ENCODE peak calls at places on chromosomes 5 and 9, in five cellular contexts. One of them, this sample, is unnamed.
A peak's percentile ranks its signal among the peaks of the same experiment; 100 is the strongest.

GRCh38 chr5:121693864-121694263 is 157.8 kb upstream of the FTMT start:
- DNase-seq in fibroblast of lung: peak; percentile 9
- DNase-seq in sigmoid colon: no peak
- DNase-seq in dorsolateral prefrontal cortex: no peak
- DNase-seq in IMR-90: no peak
- DNase-seq in this sample: no peak

GRCh38 chr9:136570916-136571315 is 25.1 kb upstream of the NOTCH1 start:
- DNase-seq in fibroblast of lung: no peak
- DNase-seq in dorsolateral prefrontal cortex: no peak
- DNase-seq in IMR-90: no peak
- DNase-seq in sigmoid colon: no peak
- DNase-seq in this sample: no peak

GRCh38 chr5:156201793-156202388 is 125.1 kb upstream of the SGCD start:
- DNase-seq in fibroblast of lung: peak; percentile 77
- DNase-seq in IMR-90: peak; percentile 83
- DNase-seq in sigmoid colon: no peak
- DNase-seq in dorsolateral prefrontal cortex: no peak
- DNase-seq in this sample: no peak

GRCh38 chr9:99253772-99254431 is 31.8 kb downstream of the SEC61B start:
- DNase-seq in IMR-90: no peak
- DNase-seq in sigmoid colon: no peak
- DNase-seq in fibroblast of lung: peak; percentile 18
- DNase-seq in dorsolateral prefrontal cortex: peak; percentile 56
- DNase-seq in this sample: peak; percentile 88

GRCh38 chr9:31541626-31542025 is 842.8 kb upstream of the ACO1 start:
- DNase-seq in sigmoid colon: no peak
- DNase-seq in IMR-90: no peak
- DNase-seq in fibroblast of lung: peak; percentile 3
- DNase-seq in dorsolateral prefrontal cortex: no peak
- DNase-seq in this sample: no peak

GRCh38 chr5:19853616-19854240 is 134.3 kb downstream of the CDH18 start:
- DNase-seq in dorsolateral prefrontal cortex: no peak
- DNase-seq in sigmoid colon: no peak
- DNase-seq in IMR-90: peak; percentile 74
- DNase-seq in fibroblast of lung: peak; percentile 94
- DNase-seq in this sample: no peak

GRCh38 chr5:157513182-157513581 is 53.2 kb downstream of the NIPAL4 start:
- DNase-seq in sigmoid colon: no peak
- DNase-seq in dorsolateral prefrontal cortex: no peak
- DNase-seq in IMR-90: no peak
- DNase-seq in fibroblast of lung: no peak
- DNase-seq in this sample: no peak

GRCh38 chr9:134618823-134619454 is 22.7 kb upstream of the COL5A1 start:
- DNase-seq in dorsolateral prefrontal cortex: peak; percentile 28
- DNase-seq in IMR-90: no peak
- DNase-seq in sigmoid colon: no peak
- DNase-seq in fibroblast of lung: no peak
- DNase-seq in this sample: no peak

GRCh38 chr5:149776376-149777305 is 46.5 kb downstream of the PPARGC1B start:
- DNase-seq in dorsolateral prefrontal cortex: no peak
- DNase-seq in fibroblast of lung: no peak
- DNase-seq in IMR-90: no peak
- DNase-seq in sigmoid colon: no peak
- DNase-seq in this sample: no peak

GRCh38 chr5:32160228-32160627 is 13.9 kb downstream of the GOLPH3 start:
- DNase-seq in sigmoid colon: no peak
- DNase-seq in dorsolateral prefrontal cortex: no peak
- DNase-seq in IMR-90: peak; percentile 10
- DNase-seq in fibroblast of lung: no peak
- DNase-seq in this sample: no peak

GRCh38 chr9:127980056-127980705 is 608 bp downstream of the EEIG1 start:
- DNase-seq in fibroblast of lung: no peak
- DNase-seq in sigmoid colon: peak; percentile 75
- DNase-seq in dorsolateral prefrontal cortex: peak; percentile 61
- DNase-seq in IMR-90: no peak
- DNase-seq in this sample: no peak

GRCh38 chr5:89060768-89061167 is 177.8 kb upstream of the MEF2C start:
- DNase-seq in sigmoid colon: no peak
- DNase-seq in dorsolateral prefrontal cortex: no peak
- DNase-seq in fibroblast of lung: no peak
- DNase-seq in IMR-90: no peak
- DNase-seq in this sample: no peak

DNA sequence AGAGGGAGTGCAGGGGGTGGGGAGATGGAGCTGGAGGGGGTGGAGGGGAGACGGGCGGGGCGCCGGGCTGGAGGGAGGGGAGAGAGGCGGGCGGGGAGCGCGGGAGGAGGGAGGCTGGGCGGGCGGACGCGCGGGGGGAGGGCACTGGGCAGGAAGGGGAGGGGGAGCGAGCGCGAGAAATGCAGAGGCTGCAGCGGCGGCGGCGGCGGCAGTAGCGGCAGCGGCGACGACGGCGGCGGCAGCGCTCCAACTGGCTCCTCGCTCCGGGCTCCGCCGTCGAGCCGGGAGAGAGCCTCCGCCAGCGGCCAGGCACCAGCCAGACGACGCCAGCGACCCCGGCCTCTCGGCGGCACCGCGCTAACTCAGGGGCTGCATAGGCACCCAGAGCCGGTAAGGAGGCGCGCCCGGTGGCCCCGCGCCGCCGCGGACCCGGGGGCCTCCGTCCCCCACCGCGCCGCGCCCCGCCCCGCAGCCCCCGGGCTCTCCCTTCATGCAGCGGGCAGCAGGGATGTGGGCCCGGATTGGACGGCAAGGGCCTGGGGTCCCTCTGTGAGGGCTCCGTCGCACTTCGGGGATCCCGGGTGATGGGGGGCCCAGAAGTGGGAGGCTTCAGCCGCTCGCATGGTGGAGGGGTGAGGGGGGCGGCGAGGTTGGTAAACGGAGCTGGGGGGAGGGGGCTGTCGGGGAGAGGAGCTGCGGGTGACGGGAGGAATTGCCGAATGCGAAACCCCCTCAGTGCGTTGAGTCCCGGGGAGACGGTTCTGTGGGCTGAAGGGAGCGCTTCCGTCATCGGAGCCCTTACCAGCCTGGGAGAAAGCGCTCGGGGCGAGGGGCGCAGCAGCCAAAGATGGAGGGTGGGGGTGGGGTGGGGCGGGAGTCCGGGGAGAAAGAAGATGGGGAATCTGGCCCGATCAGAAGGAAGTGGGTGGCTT is at the start of gene BASP1:
- DNase-seq in IMR-90: peak; percentile 75
- DNase-seq in fibroblast of lung: peak; percentile 85
- DNase-seq in dorsolateral prefrontal cortex: peak; percentile 79
- DNase-seq in sigmoid colon: peak; percentile 80
- DNase-seq in this sample: no peak
- TF ChIP-seq CTCF in IMR-90: no peak
- TF ChIP-seq CTCF in fibroblast of lung: no peak
- TF ChIP-seq CTCF in dorsolateral prefrontal cortex: no peak
- TF ChIP-seq CTCF in sigmoid colon: no peak
- TF ChIP-seq CTCF in this sample: no peak

DNA sequence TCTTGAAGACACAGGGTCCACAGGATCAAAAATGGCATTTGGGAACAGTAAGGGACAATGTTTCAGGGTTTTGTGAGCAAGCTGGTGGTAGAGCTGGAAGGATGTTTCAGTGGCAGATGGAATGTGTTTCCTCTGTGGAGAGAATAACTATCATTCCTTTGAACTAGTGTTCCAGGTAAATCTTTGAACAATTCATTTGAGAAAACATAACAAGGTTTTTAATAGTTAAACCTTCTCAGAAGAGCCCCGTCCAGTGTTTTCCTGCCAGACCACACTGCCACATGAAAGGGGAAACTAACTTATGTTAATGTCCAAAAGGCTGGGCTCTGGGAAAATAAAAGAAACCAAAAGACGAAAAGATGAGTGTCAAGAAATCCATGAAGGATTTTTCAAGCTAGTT is 207.0 kb upstream of the ZNF462 start:
- DNase-seq in IMR-90: no peak
- DNase-seq in fibroblast of lung: no peak
- DNase-seq in dorsolateral prefrontal cortex: no peak
- DNase-seq in sigmoid colon: no peak
- DNase-seq in this sample: no peak
- H3K4me3 ChIP-seq in IMR-90: no peak overlapping the region
- H3K4me3 ChIP-seq in fibroblast of lung: no peak overlapping the region
- H3K4me3 ChIP-seq in dorsolateral prefrontal cortex: no peak overlapping the region
- H3K4me3 ChIP-seq in sigmoid colon: no peak overlapping the region
- H3K4me3 ChIP-seq in this sample: no peak overlapping the region

DNA sequence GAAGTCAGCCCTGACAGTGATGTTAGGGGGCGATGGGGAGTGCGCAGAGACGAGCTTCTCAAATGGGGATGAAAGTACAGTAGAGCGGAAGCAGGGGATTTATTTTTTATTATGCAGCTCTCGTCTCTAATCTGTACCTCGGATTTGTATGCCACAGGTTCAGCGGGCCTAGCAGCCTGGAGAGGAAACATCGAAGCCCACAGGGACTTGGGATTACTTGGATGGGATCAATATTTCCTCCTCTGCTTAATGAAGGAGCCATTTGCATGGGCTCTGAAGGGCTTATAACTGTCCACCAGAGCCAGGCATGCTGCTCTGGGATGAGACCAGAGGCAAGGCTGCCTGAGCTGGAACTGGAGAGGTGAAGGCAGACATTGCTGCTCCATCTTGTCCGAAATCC is 133.5 kb upstream of the RAPGEF1 start:
- DNase-seq in dorsolateral prefrontal cortex: peak; percentile 22
- DNase-seq in fibroblast of lung: no peak
- DNase-seq in IMR-90: no peak
- DNase-seq in sigmoid colon: no peak
- DNase-seq in this sample: no peak
- TF ChIP-seq CTCF in dorsolateral prefrontal cortex: no peak
- TF ChIP-seq CTCF in fibroblast of lung: no peak
- TF ChIP-seq CTCF in IMR-90: no peak
- TF ChIP-seq CTCF in sigmoid colon: no peak
- TF ChIP-seq CTCF in this sample: no peak

GRCh38 chr9:86354882-86355399 is 731 bp upstream of the TUT7 start:
- DNase-seq in sigmoid colon: no peak
- DNase-seq in dorsolateral prefrontal cortex: no peak
- DNase-seq in IMR-90: no peak
- DNase-seq in fibroblast of lung: no peak
- DNase-seq in this sample: no peak

GRCh38 chr9:86353591-86354047 is 591 bp downstream of the TUT7 start:
- DNase-seq in sigmoid colon: no peak
- DNase-seq in fibroblast of lung: no peak
- DNase-seq in dorsolateral prefrontal cortex: no peak
- DNase-seq in IMR-90: no peak
- DNase-seq in this sample: no peak

GRCh38 chr9:86351897-86352296 is 2.3 kb downstream of the TUT7 start:
- DNase-seq in fibroblast of lung: no peak
- DNase-seq in IMR-90: no peak
- DNase-seq in sigmoid colon: no peak
- DNase-seq in dorsolateral prefrontal cortex: no peak
- DNase-seq in this sample: no peak

GRCh38 chr9:86354048-86354881 is at the start of gene TUT7:
- DNase-seq in fibroblast of lung: peak; percentile 96
- DNase-seq in sigmoid colon: peak; percentile 97
- DNase-seq in IMR-90: peak; percentile 93
- DNase-seq in dorsolateral prefrontal cortex: peak; percentile 98
- DNase-seq in this sample: peak; percentile 78

DNA sequence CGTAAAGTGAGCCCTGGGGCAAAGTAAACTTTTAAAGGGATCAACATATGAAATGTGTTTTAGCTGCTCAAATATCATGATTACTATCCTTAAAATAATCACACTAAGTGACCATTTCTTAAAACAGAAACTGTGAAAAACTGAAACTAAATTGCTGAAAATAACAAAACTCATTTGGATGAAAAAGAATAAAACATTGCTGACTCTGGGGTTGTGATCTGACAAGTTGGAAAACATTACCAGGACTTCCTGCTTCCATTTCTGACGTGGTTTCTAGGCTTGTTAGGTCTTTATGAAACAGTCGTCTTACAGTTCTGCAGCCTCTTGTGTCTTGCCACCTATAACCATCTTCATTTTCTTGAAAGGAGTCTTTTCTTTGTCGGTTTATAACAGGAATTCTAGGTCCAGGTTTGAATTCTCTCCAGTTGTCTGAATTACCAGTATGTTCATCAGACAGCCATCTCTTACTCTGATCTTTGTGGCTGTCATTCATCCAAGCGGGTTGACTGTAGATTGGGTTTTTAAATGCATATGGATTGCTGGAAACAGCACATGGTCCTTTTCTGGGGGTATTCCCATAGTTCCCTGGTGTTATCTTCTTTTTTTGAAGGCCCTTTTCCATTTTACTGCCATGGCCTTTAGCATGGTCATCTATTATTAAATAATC is 1.6 kb downstream of the TUT7 start:
- DNase-seq in dorsolateral prefrontal cortex: no peak
- DNase-seq in IMR-90: no peak
- DNase-seq in sigmoid colon: no peak
- DNase-seq in fibroblast of lung: peak; percentile 21
- DNase-seq in this sample: no peak
- H3K4me3 ChIP-seq in dorsolateral prefrontal cortex: peak overlapping the region; percentile 100
- H3K4me3 ChIP-seq in IMR-90: peak overlapping the region; percentile 11
- H3K4me3 ChIP-seq in sigmoid colon: no peak overlapping the region
- H3K4me3 ChIP-seq in fibroblast of lung: peak overlapping the region; percentile 98
- H3K4me3 ChIP-seq in this sample: peak overlapping the region; percentile 93

GRCh38 chr9:133598978-133599377 is 10.2 kb downstream of the FAM163B start:
- DNase-seq in dorsolateral prefrontal cortex: no peak
- DNase-seq in IMR-90: no peak
- DNase-seq in fibroblast of lung: no peak
- DNase-seq in sigmoid colon: no peak
- DNase-seq in this sample: no peak
- TF ChIP-seq CTCF in dorsolateral prefrontal cortex: no peak
- TF ChIP-seq CTCF in IMR-90: no peak
- TF ChIP-seq CTCF in fibroblast of lung: no peak
- TF ChIP-seq CTCF in sigmoid colon: no peak
- TF ChIP-seq CTCF in this sample: no peak

GRCh38 chr9:27109621-27110020 is 596 bp downstream of the TEK start:
- DNase-seq in sigmoid colon: no peak
- DNase-seq in dorsolateral prefrontal cortex: no peak
- DNase-seq in fibroblast of lung: no peak
- DNase-seq in IMR-90: no peak
- DNase-seq in this sample: no peak
- H3K4me3 ChIP-seq in sigmoid colon: no peak overlapping the region
- H3K4me3 ChIP-seq in dorsolateral prefrontal cortex: peak overlapping the region; percentile 35
- H3K4me3 ChIP-seq in fibroblast of lung: no peak overlapping the region
- H3K4me3 ChIP-seq in IMR-90: peak overlapping the region; percentile 55
- H3K4me3 ChIP-seq in this sample: no peak overlapping the region

GRCh38 chr5:174585472-174585871 is 138.9 kb upstream of the MSX2 start:
- DNase-seq in IMR-90: no peak
- DNase-seq in fibroblast of lung: no peak
- DNase-seq in dorsolateral prefrontal cortex: no peak
- DNase-seq in sigmoid colon: no peak
- DNase-seq in this sample: no peak

GRCh38 chr5:174583071-174583470 is 141.3 kb upstream of the MSX2 start:
- DNase-seq in fibroblast of lung: no peak
- DNase-seq in sigmoid colon: no peak
- DNase-seq in dorsolateral prefrontal cortex: no peak
- DNase-seq in IMR-90: no peak
- DNase-seq in this sample: no peak

GRCh38 chr5:174576042-174576441 is 148.3 kb upstream of the MSX2 start:
- DNase-seq in fibroblast of lung: no peak
- DNase-seq in sigmoid colon: no peak
- DNase-seq in IMR-90: no peak
- DNase-seq in dorsolateral prefrontal cortex: no peak
- DNase-seq in this sample: no peak

DNA sequence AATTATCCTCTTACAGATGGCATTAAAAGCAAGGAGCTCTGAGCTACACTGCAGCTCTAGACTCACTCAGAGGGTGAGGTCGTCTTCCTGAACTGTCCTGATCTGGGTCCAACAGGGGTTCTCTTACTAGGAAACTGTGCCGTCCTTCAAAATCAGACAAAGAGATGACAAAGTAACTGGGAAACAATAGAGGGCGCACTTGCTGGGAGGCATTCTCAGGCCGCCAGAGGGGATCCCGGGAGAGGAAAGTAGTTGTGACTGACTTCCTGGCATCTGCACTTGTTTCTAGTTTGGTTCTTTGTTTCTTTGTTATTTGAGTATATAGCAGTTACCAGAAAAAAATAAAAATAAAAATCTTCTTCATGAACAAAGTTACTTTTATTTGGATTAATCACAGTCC is 142.9 kb upstream of the MSX2 start:
- DNase-seq in IMR-90: no peak
- DNase-seq in dorsolateral prefrontal cortex: no peak
- DNase-seq in fibroblast of lung: no peak
- DNase-seq in sigmoid colon: no peak
- DNase-seq in this sample: no peak
- TF ChIP-seq CTCF in IMR-90: peak; percentile 19
- TF ChIP-seq CTCF in dorsolateral prefrontal cortex: peak; percentile 48
- TF ChIP-seq CTCF in fibroblast of lung: peak; percentile 52
- TF ChIP-seq CTCF in sigmoid colon: no peak
- TF ChIP-seq CTCF in this sample: peak; percentile 33

This sample was measured in GM12864.